ENCODE peak calls at places on chromosomes 13 and 19, in eight cellular contexts. Z, G, X, S, R, Y, V and J are unnamed samples.

GRCh38 chr19:6476155-6476895 is 5.3 kb downstream of the DENND1C start:
- DNase-seq in Z (peak), G (peak), X (peak), S (peak), R (peak), Y (peak), V (peak), J (no peak)

GRCh38 chr13:25062479-25062878 is 33.5 kb upstream of the PABPC3 start:
- DNase-seq in Z (no peak), G (no peak), X (no peak), S (no peak), R (no peak), Y (no peak), V (no peak), J (no peak)

GRCh38 chr13:73167046-73167820 is 108.4 kb downstream of the KLF5 start:
- DNase-seq in Z (no peak), G (peak), X (no peak), S (no peak), R (no peak), Y (no peak), V (no peak), J (peak)

GRCh38 chr19:46896076-46896794 is 35.4 kb downstream of the ARHGAP35 start:
- DNase-seq in Z (peak), G (no peak), X (no peak), S (peak), R (no peak), Y (no peak), V (peak), J (no peak)

GRCh38 chr13:39688699-39689405 is 33.4 kb downstream of the COG6 start:
- DNase-seq in Z (no peak), G (no peak), X (no peak), S (no peak), R (peak), Y (no peak), V (no peak), J (no peak)

GRCh38 chr13:64855506-64855905 is 2374.6 kb downstream of the PCDH9 start:
- DNase-seq in Z (no peak), G (peak), X (no peak), S (no peak), R (peak), Y (peak), V (no peak), J (no peak)

GRCh38 chr19:16825312-16826168 is 3.7 kb upstream of the SIN3B start:
- DNase-seq in Z (no peak), G (peak), X (peak), S (peak), R (peak), Y (peak), V (peak), J (peak)

GRCh38 chr19:34306213-34306661 is 51.9 kb downstream of the GARRE1 start:
- DNase-seq in Z (no peak), G (no peak), X (no peak), S (no peak), R (no peak), Y (no peak), V (peak), J (peak)

GRCh38 chr13:74305876-74306275 is 171.7 kb upstream of the KLF12 start:
- DNase-seq in Z (no peak), G (peak), X (no peak), S (no peak), R (peak), Y (no peak), V (no peak), J (no peak)

GRCh38 chr13:74301200-74302063 is 167.2 kb upstream of the KLF12 start:
- DNase-seq in Z (no peak), G (no peak), X (no peak), S (no peak), R (peak), Y (no peak), V (no peak), J (no peak)

DNA sequence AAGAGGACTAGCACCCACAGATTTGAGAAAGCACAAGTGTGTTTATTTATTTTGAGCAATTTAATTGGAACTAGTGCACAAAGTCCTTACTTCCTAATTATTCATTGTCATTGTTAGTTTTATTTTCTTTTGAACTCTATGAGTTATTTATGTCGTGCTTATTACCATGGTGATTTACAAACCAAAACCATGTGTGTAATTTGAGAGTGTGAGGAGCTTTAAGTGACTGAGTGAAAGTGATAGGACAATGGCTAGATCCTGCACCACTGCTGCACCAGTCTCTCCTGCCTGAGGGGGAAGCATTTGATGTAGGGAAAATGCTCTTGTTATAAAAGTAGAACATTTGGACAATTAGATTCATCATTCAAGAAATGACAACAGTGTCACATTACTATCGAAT is 172.3 kb upstream of the KLF12 start:
- DNase-seq in Z (no peak), G (no peak), X (no peak), S (no peak), R (peak), Y (peak), V (no peak), J (no peak)
- TF ChIP-seq CTCF in Z (no peak), G (no peak), X (no peak), S (no peak), R (no peak), Y (peak), V (no peak), J (no peak)

GRCh38 chr19:1678073-1678472 is 25.7 kb upstream of the TCF3 start:
- DNase-seq in Z (no peak), G (no peak), X (no peak), S (no peak), R (no peak), Y (no peak), V (no peak), J (no peak)
- H3K4me3 ChIP-seq in Z (no peak), G (no peak), X (no peak), S (no peak), R (no peak), Y (no peak), V (no peak), J (no peak)

GRCh38 chr19:21508198-21508597 is 2.8 kb downstream of the ZNF429 start:
- DNase-seq in Z (no peak), G (no peak), X (no peak), S (no peak), R (no peak), Y (no peak), V (no peak), J (no peak)

DNA sequence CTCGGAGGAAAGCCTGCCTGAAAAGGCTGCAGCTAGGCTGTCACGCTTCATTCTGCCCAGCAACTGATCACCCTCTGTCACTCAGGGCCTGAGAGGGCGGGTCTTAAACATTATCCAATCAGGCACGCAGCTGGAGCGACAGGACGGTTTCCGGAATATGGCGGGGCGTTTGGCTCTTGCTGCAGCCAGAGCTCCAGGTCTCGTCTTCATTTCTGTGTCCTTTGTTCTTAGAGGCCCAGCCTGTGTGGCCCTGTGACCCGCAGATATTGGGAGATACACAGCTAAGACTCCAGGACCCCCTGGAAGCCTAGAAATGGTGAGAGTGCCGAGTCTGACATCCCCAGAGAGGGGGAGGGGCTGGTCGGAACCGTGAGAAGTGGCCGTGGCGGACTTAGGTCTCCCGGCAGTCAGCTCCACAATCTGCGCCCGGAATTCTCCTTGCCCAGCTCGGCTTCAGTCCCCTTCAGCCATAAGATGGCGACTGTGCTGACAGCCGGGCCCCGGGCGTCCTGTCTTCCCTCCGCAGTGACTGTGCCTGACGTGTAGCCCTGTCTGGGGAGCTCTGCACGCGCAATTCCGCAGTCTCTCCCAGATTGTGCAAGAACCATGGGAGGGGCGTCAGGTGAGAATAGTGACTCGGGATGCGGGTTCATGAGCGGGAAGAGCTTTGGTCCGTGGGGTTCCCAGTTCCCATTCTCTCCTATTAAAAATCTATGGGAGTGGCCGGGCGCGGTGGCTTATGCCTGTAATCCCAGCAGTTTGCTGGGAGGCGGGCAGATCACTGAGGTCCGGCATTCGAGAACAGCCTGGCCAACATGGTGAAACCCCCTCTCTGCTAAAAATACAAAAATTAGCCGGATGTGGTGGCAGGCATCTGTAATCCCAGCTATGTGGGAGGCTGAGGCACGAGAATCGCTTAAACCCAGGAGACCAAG is at the start of gene ZNF429:
- DNase-seq in Z (peak), G (peak), X (peak), S (peak), R (peak), Y (peak), V (peak), J (peak)
- TF ChIP-seq CTCF in Z (no peak), G (no peak), X (peak), S (no peak), R (peak), Y (no peak), V (no peak), J (peak)

DNA sequence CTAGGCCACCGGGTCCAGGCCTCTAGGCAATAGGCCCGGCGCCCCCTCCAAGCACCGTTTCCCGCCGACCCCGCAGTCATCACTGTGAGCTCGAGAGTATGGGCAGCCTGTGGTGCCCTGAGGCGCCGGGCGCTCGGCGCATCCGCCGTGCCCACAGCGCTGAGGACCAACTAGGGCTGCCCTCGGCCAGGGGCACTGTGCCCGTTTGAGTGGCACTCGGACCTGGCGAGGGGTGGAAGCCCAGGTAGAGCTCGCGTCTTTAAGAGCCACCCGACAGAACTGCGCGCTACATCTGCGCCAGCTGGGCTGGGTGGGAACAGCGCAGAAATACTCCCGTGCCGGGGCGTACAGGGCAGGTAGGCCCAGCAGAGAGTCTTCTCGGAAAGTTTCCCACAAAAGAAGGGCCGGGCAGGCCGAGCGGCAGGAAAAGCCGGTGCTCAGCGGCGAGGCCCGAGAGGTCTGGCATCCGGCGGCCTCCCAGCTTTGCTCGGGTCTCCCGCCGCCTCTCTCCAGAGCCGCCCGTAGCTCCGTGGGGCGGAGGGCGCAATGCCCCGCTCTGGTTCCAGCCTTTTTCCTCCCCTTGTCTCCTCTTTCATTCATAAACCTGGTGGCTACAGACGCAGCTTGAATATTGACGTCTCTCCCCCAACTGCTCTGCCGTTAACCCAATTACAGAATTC is 5.4 kb upstream of the SOX1 start:
- DNase-seq in Z (no peak), G (no peak), X (no peak), S (no peak), R (no peak), Y (no peak), V (no peak), J (no peak)
- H3K4me3 ChIP-seq in Z (no peak), G (no peak), X (no peak), S (no peak), R (no peak), Y (no peak), V (no peak), J (no peak)

GRCh38 chr19:41637484-41637883 is 10.6 kb upstream of the CEACAM4 start:
- DNase-seq in Z (no peak), G (no peak), X (no peak), S (no peak), R (no peak), Y (no peak), V (no peak), J (no peak)
- TF ChIP-seq CTCF in Z (no peak), G (no peak), X (no peak), S (no peak), R (no peak), Y (no peak), V (no peak), J (no peak)

DNA sequence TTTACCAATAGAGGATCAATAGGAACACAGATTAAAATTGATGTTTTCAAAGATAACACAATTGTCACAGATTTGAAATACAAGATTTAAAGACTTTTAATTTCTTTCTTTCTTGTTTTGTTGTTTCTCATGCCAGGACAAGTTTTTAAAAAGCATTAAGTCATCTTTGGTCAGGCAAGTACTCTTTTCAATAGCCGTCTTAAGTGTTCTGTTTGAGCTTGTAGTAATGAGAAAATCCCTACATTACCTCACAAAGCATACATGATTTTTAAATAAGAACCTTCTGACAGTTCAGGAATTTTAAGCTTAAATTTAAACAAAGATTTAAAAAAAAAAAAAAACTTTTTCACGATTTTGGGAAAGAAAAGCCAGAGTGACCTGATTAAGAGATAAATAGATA is 216.3 kb upstream of the PRR20A start:
- DNase-seq in Z (no peak), G (peak), X (no peak), S (no peak), R (no peak), Y (no peak), V (no peak), J (no peak)
- H3K4me3 ChIP-seq in Z (no peak), G (no peak), X (no peak), S (no peak), R (no peak), Y (no peak), V (no peak), J (no peak)

GRCh38 chr13:52706074-52706473 is 33.5 kb downstream of the CNMD start:
- DNase-seq in Z (no peak), G (no peak), X (no peak), S (no peak), R (no peak), Y (no peak), V (no peak), J (no peak)

GRCh38 chr13:52701728-52702480 is 37.7 kb downstream of the CNMD start:
- DNase-seq in Z (no peak), G (no peak), X (no peak), S (no peak), R (no peak), Y (no peak), V (no peak), J (no peak)

GRCh38 chr13:52703482-52703881 is 36.1 kb downstream of the CNMD start:
- DNase-seq in Z (no peak), G (no peak), X (no peak), S (no peak), R (no peak), Y (peak), V (no peak), J (no peak)

GRCh38 chr13:52711277-52711676 is 28.3 kb downstream of the CNMD start:
- DNase-seq in Z (no peak), G (no peak), X (no peak), S (no peak), R (no peak), Y (no peak), V (no peak), J (no peak)

GRCh38 chr13:52707375-52707774 is 32.2 kb downstream of the CNMD start:
- DNase-seq in Z (no peak), G (no peak), X (no peak), S (no peak), R (no peak), Y (peak), V (no peak), J (no peak)
- TF ChIP-seq CTCF in Z (no peak), G (no peak), X (no peak), S (no peak), R (no peak), Y (peak), V (no peak), J (no peak)

GRCh38 chr19:41478875-41479756 is 36.2 kb downstream of the ERICH4 start:
- DNase-seq in Z (no peak), G (no peak), X (no peak), S (no peak), R (peak), Y (no peak), V (no peak), J (peak)

GRCh38 chr19:41480336-41480735 is 37.4 kb downstream of the ERICH4 start:
- DNase-seq in Z (no peak), G (no peak), X (no peak), S (no peak), R (no peak), Y (no peak), V (no peak), J (no peak)

GRCh38 chr19:41476583-41476982 is 33.6 kb downstream of the ERICH4 start:
- DNase-seq in Z (no peak), G (no peak), X (no peak), S (no peak), R (no peak), Y (no peak), V (no peak), J (no peak)

GRCh38 chr19:41479757-41480191 is 36.8 kb downstream of the ERICH4 start:
- DNase-seq in Z (no peak), G (peak), X (peak), S (peak), R (peak), Y (no peak), V (peak), J (no peak)

GRCh38 chr19:41478171-41478570 is 35.2 kb downstream of the ERICH4 start:
- DNase-seq in Z (no peak), G (no peak), X (no peak), S (no peak), R (no peak), Y (no peak), V (no peak), J (no peak)
- H3K4me3 ChIP-seq in Z (peak), G (no peak), X (peak), S (peak), R (peak), Y (no peak), V (no peak), J (no peak)

GRCh38 chr19:50908311-50908710 is 2.9 kb downstream of the KLK4 start:
- DNase-seq in Z (no peak), G (no peak), X (no peak), S (no peak), R (no peak), Y (no peak), V (no peak), J (no peak)

GRCh38 chr19:50910722-50911121 is 473 bp downstream of the KLK4 start:
- DNase-seq in Z (no peak), G (no peak), X (no peak), S (no peak), R (no peak), Y (no peak), V (no peak), J (no peak)

GRCh38 chr19:50911206-50912101 is at the start of gene KLK4:
- DNase-seq in Z (no peak), G (no peak), X (no peak), S (no peak), R (no peak), Y (no peak), V (no peak), J (no peak)

GRCh38 chr19:50912102-50912599 is 956 bp upstream of the KLK4 start:
- DNase-seq in Z (no peak), G (no peak), X (no peak), S (no peak), R (no peak), Y (no peak), V (no peak), J (no peak)

GRCh38 chr19:50909240-50910070 is 1.7 kb downstream of the KLK4 start:
- DNase-seq in Z (peak), G (peak), X (no peak), S (no peak), R (peak), Y (peak), V (peak), J (peak)
- TF ChIP-seq CTCF in Z (no peak), G (no peak), X (no peak), S (no peak), R (no peak), Y (no peak), V (no peak), J (no peak)